ENCODE peak calls at places on chromosomes 4 and X, in nine cellular contexts. One of them, this sample, is unnamed.

GRCh38 chr4:122635205-122635604 is 14.3 kb upstream of the IL21 start:
- DNase-seq in HFF-Myc: no peak
- DNase-seq in cardiac fibroblast: no peak
- DNase-seq in cardiac muscle cell: no peak
- DNase-seq in lung: no peak
- DNase-seq in sigmoid colon: no peak
- DNase-seq in K562: no peak
- DNase-seq in heart right ventricle: no peak
- DNase-seq in astrocyte: no peak
- DNase-seq in this sample: no peak

GRCh38 chr4:123848615-123849014 is 452.0 kb downstream of the SPRY1 start:
- DNase-seq in HFF-Myc: no peak
- DNase-seq in cardiac fibroblast: peak; percentile 64
- DNase-seq in cardiac muscle cell: peak; percentile 45
- DNase-seq in lung: no peak
- DNase-seq in sigmoid colon: no peak
- DNase-seq in K562: no peak
- DNase-seq in heart right ventricle: no peak
- DNase-seq in astrocyte: no peak
- DNase-seq in this sample: peak; percentile 43

GRCh38 chrX:3712870-3713224 is 602 bp downstream of the PRKX start:
- DNase-seq in HFF-Myc: no peak
- DNase-seq in cardiac fibroblast: no peak
- DNase-seq in cardiac muscle cell: no peak
- DNase-seq in lung: no peak
- DNase-seq in sigmoid colon: peak; percentile 64
- DNase-seq in K562: no peak
- DNase-seq in heart right ventricle: no peak
- DNase-seq in astrocyte: no peak
- DNase-seq in this sample: no peak

GRCh38 chr4:55395529-55396304 is at the start of gene TMEM165:
- DNase-seq in HFF-Myc: no peak
- DNase-seq in cardiac fibroblast: peak; percentile 90
- DNase-seq in cardiac muscle cell: peak; percentile 92
- DNase-seq in lung: peak; percentile 94
- DNase-seq in sigmoid colon: peak; percentile 96
- DNase-seq in K562: peak; percentile 96
- DNase-seq in heart right ventricle: peak; percentile 91
- DNase-seq in astrocyte: peak; percentile 76
- DNase-seq in this sample: peak; percentile 82

GRCh38 chr4:46432923-46433322 is 43.0 kb upstream of the GABRA2 start:
- DNase-seq in HFF-Myc: no peak
- DNase-seq in cardiac fibroblast: peak; percentile 72
- DNase-seq in cardiac muscle cell: peak; percentile 80
- DNase-seq in lung: no peak
- DNase-seq in sigmoid colon: no peak
- DNase-seq in K562: no peak
- DNase-seq in heart right ventricle: no peak
- DNase-seq in astrocyte: no peak
- DNase-seq in this sample: no peak

GRCh38 chrX:31832263-31832662 is 760.4 kb upstream of the FTHL17 start:
- DNase-seq in HFF-Myc: no peak
- DNase-seq in cardiac fibroblast: no peak
- DNase-seq in cardiac muscle cell: no peak
- DNase-seq in lung: no peak
- DNase-seq in sigmoid colon: no peak
- DNase-seq in K562: no peak
- DNase-seq in heart right ventricle: no peak
- DNase-seq in astrocyte: peak; percentile 8
- DNase-seq in this sample: no peak

GRCh38 chr4:89001647-89002518 is 55.1 kb downstream of the FAM13A start:
- DNase-seq in HFF-Myc: no peak
- DNase-seq in cardiac fibroblast: peak; percentile 19
- DNase-seq in cardiac muscle cell: no peak
- DNase-seq in lung: no peak
- DNase-seq in sigmoid colon: no peak
- DNase-seq in K562: no peak
- DNase-seq in heart right ventricle: no peak
- DNase-seq in astrocyte: no peak
- DNase-seq in this sample: no peak

GRCh38 chrX:63275127-63275526 is 76.0 kb downstream of the SPIN4 start:
- DNase-seq in HFF-Myc: no peak
- DNase-seq in cardiac fibroblast: peak; percentile 5
- DNase-seq in cardiac muscle cell: no peak
- DNase-seq in lung: peak; percentile 51
- DNase-seq in sigmoid colon: no peak
- DNase-seq in K562: peak; percentile 18
- DNase-seq in heart right ventricle: peak; percentile 4
- DNase-seq in astrocyte: no peak
- DNase-seq in this sample: peak; percentile 24

GRCh38 chrX:100410083-100410590 is at the start of gene PCDH19:
- DNase-seq in HFF-Myc: no peak
- DNase-seq in cardiac fibroblast: peak; percentile 61
- DNase-seq in cardiac muscle cell: peak; percentile 65
- DNase-seq in lung: peak; percentile 35
- DNase-seq in sigmoid colon: peak; percentile 65
- DNase-seq in K562: peak; percentile 8
- DNase-seq in heart right ventricle: peak; percentile 42
- DNase-seq in astrocyte: peak; percentile 7
- DNase-seq in this sample: peak; percentile 46

GRCh38 chr4:154491341-154491679 is 289 bp downstream of the DCHS2 start:
- DNase-seq in HFF-Myc: no peak
- DNase-seq in cardiac fibroblast: peak; percentile 13
- DNase-seq in cardiac muscle cell: peak; percentile 19
- DNase-seq in lung: no peak
- DNase-seq in sigmoid colon: peak; percentile 72
- DNase-seq in K562: no peak
- DNase-seq in heart right ventricle: no peak
- DNase-seq in astrocyte: peak; percentile 4
- DNase-seq in this sample: peak; percentile 11

GRCh38 chr4:51885371-51885770 is 42.4 kb downstream of the DCUN1D4 start:
- DNase-seq in HFF-Myc: peak; percentile 15
- DNase-seq in cardiac fibroblast: peak; percentile 32
- DNase-seq in cardiac muscle cell: peak; percentile 44
- DNase-seq in lung: no peak
- DNase-seq in sigmoid colon: no peak
- DNase-seq in K562: peak; percentile 22
- DNase-seq in heart right ventricle: no peak
- DNase-seq in astrocyte: peak; percentile 20
- DNase-seq in this sample: peak; percentile 38

DNA sequence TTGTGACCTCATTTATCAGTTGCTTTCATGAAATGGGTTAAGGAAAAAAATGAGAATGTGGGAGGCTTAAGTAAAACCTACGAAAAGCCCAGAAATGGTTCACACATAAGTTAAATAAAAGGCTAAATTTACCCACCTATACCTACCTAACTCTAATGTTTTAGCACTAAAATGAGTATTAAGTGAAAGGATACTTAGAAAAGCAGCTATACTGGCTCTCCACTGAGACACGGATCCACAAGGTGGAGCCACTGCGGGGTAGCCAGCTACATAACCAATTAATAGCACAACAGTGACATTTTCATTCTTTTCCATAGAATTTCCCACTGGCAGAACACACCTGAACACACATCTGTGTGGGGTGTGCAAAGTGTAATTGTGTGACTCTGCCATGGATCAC is 101.9 kb downstream of the MAML3 start:
- DNase-seq in HFF-Myc: no peak
- DNase-seq in cardiac fibroblast: peak; percentile 61
- DNase-seq in cardiac muscle cell: peak; percentile 66
- DNase-seq in lung: peak; percentile 41
- DNase-seq in sigmoid colon: no peak
- DNase-seq in K562: no peak
- DNase-seq in heart right ventricle: peak; percentile 48
- DNase-seq in astrocyte: no peak
- DNase-seq in this sample: peak; percentile 53
- TF ChIP-seq CTCF in HFF-Myc: peak; percentile 57
- TF ChIP-seq CTCF in cardiac fibroblast: peak; percentile 75
- TF ChIP-seq CTCF in cardiac muscle cell: peak; percentile 70
- TF ChIP-seq CTCF in lung: peak; percentile 22
- TF ChIP-seq CTCF in sigmoid colon: peak; percentile 47
- TF ChIP-seq CTCF in K562: no peak
- TF ChIP-seq CTCF in heart right ventricle: peak; percentile 59
- TF ChIP-seq CTCF in astrocyte: peak; percentile 50
- TF ChIP-seq CTCF in this sample: peak; percentile 75

GRCh38 chr4:102503301-102503746 is 2.2 kb downstream of the NFKB1 start:
- DNase-seq in HFF-Myc: no peak
- DNase-seq in cardiac fibroblast: no peak
- DNase-seq in cardiac muscle cell: no peak
- DNase-seq in lung: no peak
- DNase-seq in sigmoid colon: no peak
- DNase-seq in K562: no peak
- DNase-seq in heart right ventricle: no peak
- DNase-seq in astrocyte: no peak
- DNase-seq in this sample: no peak

GRCh38 chr4:102503831-102504786 is 3.0 kb downstream of the NFKB1 start:
- DNase-seq in HFF-Myc: no peak
- DNase-seq in cardiac fibroblast: no peak
- DNase-seq in cardiac muscle cell: no peak
- DNase-seq in lung: no peak
- DNase-seq in sigmoid colon: no peak
- DNase-seq in K562: no peak
- DNase-seq in heart right ventricle: no peak
- DNase-seq in astrocyte: no peak
- DNase-seq in this sample: no peak

GRCh38 chr4:102505708-102506107 is 4.5 kb downstream of the NFKB1 start:
- DNase-seq in HFF-Myc: no peak
- DNase-seq in cardiac fibroblast: no peak
- DNase-seq in cardiac muscle cell: no peak
- DNase-seq in lung: no peak
- DNase-seq in sigmoid colon: no peak
- DNase-seq in K562: no peak
- DNase-seq in heart right ventricle: no peak
- DNase-seq in astrocyte: no peak
- DNase-seq in this sample: no peak

GRCh38 chr4:102506523-102506922 is 5.4 kb downstream of the NFKB1 start:
- DNase-seq in HFF-Myc: no peak
- DNase-seq in cardiac fibroblast: no peak
- DNase-seq in cardiac muscle cell: no peak
- DNase-seq in lung: no peak
- DNase-seq in sigmoid colon: no peak
- DNase-seq in K562: no peak
- DNase-seq in heart right ventricle: no peak
- DNase-seq in astrocyte: no peak
- DNase-seq in this sample: no peak

DNA sequence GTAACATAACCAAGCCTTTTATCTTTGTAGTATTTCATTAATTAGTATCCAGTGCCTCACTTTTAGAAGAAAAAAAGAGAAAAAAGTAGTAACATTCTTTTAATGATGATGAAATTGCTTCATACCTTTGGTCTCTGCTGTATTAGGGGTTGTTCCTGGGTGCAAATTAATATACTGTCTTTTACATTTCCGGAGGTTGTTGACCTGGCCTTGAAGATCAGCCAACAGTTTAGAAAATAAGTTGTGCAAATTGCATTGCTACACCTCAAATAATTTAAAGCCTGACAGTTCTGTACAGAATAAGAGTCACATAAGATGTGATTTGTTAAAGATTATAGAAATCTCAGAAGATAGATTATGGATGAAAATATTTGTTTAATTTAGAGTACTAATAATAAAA is 3.8 kb downstream of the NFKB1 start:
- DNase-seq in HFF-Myc: no peak
- DNase-seq in cardiac fibroblast: no peak
- DNase-seq in cardiac muscle cell: no peak
- DNase-seq in lung: no peak
- DNase-seq in sigmoid colon: no peak
- DNase-seq in K562: no peak
- DNase-seq in heart right ventricle: no peak
- DNase-seq in astrocyte: no peak
- DNase-seq in this sample: no peak
- H3K4me3 ChIP-seq in HFF-Myc: no peak overlapping the region
- H3K4me3 ChIP-seq in cardiac fibroblast: no peak overlapping the region
- H3K4me3 ChIP-seq in cardiac muscle cell: no peak overlapping the region
- H3K4me3 ChIP-seq in lung: no peak overlapping the region
- H3K4me3 ChIP-seq in sigmoid colon: no peak overlapping the region
- H3K4me3 ChIP-seq in K562: no peak overlapping the region
- H3K4me3 ChIP-seq in heart right ventricle: no peak overlapping the region
- H3K4me3 ChIP-seq in astrocyte: no peak overlapping the region
- H3K4me3 ChIP-seq in this sample: no peak overlapping the region

DNA sequence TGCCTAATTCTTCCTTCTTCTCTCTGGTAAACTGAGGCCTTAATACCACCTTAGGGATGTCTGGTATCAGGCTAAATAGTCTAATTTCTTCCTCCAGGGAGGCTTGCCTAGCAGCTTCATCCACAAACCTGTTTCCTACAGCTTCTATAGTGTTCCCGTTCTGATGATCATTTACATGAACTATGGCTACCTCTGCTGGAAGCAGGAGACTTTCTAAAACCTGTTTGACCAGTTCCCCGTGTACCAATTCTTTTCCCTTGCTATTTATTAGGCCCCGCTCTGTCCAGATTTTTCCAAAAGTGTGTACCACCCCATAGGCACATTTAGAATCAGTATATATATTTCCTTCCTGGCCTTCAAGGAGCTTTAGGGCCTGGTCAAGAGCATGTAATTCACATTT is 5.8 kb upstream of the USP38 start:
- DNase-seq in HFF-Myc: no peak
- DNase-seq in cardiac fibroblast: no peak
- DNase-seq in cardiac muscle cell: no peak
- DNase-seq in lung: no peak
- DNase-seq in sigmoid colon: no peak
- DNase-seq in K562: no peak
- DNase-seq in heart right ventricle: no peak
- DNase-seq in astrocyte: no peak
- DNase-seq in this sample: no peak
- TF ChIP-seq CTCF in HFF-Myc: no peak
- TF ChIP-seq CTCF in cardiac fibroblast: no peak
- TF ChIP-seq CTCF in cardiac muscle cell: no peak
- TF ChIP-seq CTCF in lung: no peak
- TF ChIP-seq CTCF in sigmoid colon: no peak
- TF ChIP-seq CTCF in K562: no peak
- TF ChIP-seq CTCF in heart right ventricle: no peak
- TF ChIP-seq CTCF in astrocyte: no peak
- TF ChIP-seq CTCF in this sample: no peak

GRCh38 chrX:2691543-2692220 is 587 bp downstream of the CD99 start:
- DNase-seq in HFF-Myc: no peak
- DNase-seq in cardiac fibroblast: peak; percentile 46
- DNase-seq in cardiac muscle cell: peak; percentile 62
- DNase-seq in lung: peak; percentile 56
- DNase-seq in sigmoid colon: peak; percentile 76
- DNase-seq in K562: peak; percentile 47
- DNase-seq in heart right ventricle: peak; percentile 79
- DNase-seq in astrocyte: peak; percentile 34
- DNase-seq in this sample: peak; percentile 47

GRCh38 chrX:2693123-2693438 is 2.0 kb downstream of the CD99 start:
- DNase-seq in HFF-Myc: no peak
- DNase-seq in cardiac fibroblast: no peak
- DNase-seq in cardiac muscle cell: no peak
- DNase-seq in lung: no peak
- DNase-seq in sigmoid colon: no peak
- DNase-seq in K562: no peak
- DNase-seq in heart right ventricle: no peak
- DNase-seq in astrocyte: no peak
- DNase-seq in this sample: no peak

GRCh38 chrX:2689773-2690666 is 1.1 kb upstream of the CD99 start:
- DNase-seq in HFF-Myc: no peak
- DNase-seq in cardiac fibroblast: no peak
- DNase-seq in cardiac muscle cell: no peak
- DNase-seq in lung: no peak
- DNase-seq in sigmoid colon: no peak
- DNase-seq in K562: no peak
- DNase-seq in heart right ventricle: no peak
- DNase-seq in astrocyte: no peak
- DNase-seq in this sample: no peak

GRCh38 chrX:2692221-2693122 is 1.4 kb downstream of the CD99 start:
- DNase-seq in HFF-Myc: no peak
- DNase-seq in cardiac fibroblast: peak; percentile 68
- DNase-seq in cardiac muscle cell: peak; percentile 72
- DNase-seq in lung: no peak
- DNase-seq in sigmoid colon: no peak
- DNase-seq in K562: peak; percentile 55
- DNase-seq in heart right ventricle: peak; percentile 50
- DNase-seq in astrocyte: peak; percentile 78
- DNase-seq in this sample: peak; percentile 62

GRCh38 chrX:2690856-2691542 is at the start of gene CD99:
- DNase-seq in HFF-Myc: no peak
- DNase-seq in cardiac fibroblast: peak; percentile 95
- DNase-seq in cardiac muscle cell: peak; percentile 98
- DNase-seq in lung: peak; percentile 89
- DNase-seq in sigmoid colon: peak; percentile 95
- DNase-seq in K562: peak; percentile 92
- DNase-seq in heart right ventricle: peak; percentile 91
- DNase-seq in astrocyte: peak; percentile 74
- DNase-seq in this sample: peak; percentile 91
- H3K4me3 ChIP-seq in HFF-Myc: peak within 1 kb of the TSS; percentile 89
- H3K4me3 ChIP-seq in cardiac fibroblast: peak within 1 kb of the TSS; percentile 79
- H3K4me3 ChIP-seq in cardiac muscle cell: peak within 1 kb of the TSS; percentile 92
- H3K4me3 ChIP-seq in lung: peak within 1 kb of the TSS; percentile 86
- H3K4me3 ChIP-seq in sigmoid colon: peak within 1 kb of the TSS; percentile 87
- H3K4me3 ChIP-seq in K562: peak within 1 kb of the TSS; percentile 47
- H3K4me3 ChIP-seq in heart right ventricle: peak within 1 kb of the TSS; percentile 98
- H3K4me3 ChIP-seq in astrocyte: peak within 1 kb of the TSS; percentile 84
- H3K4me3 ChIP-seq in this sample: peak within 1 kb of the TSS; percentile 82

This sample was measured in AG10803.